ENCODE peak calls at places on chromosome 12, in eight cellular contexts. Y is effector memory CD8-positive, alpha-beta T cell; V is fibroblast of villous mesenchyme; Q is cerebellum; U is cardiac fibroblast; R is retina; D is ELR; H is OCI-LY7. E is an unnamed sample.

GRCh38 chr12:50188280-50188781 is 21.2 kb upstream of the CERS5 start:
- DNase-seq in Y (no peak), V (peak; percentile 71), Q (no peak), U (peak; percentile 59), R (no peak), D (peak; percentile 53), H (no peak), E (no peak)

GRCh38 chr12:24902521-24903304 is 46.2 kb downstream of the BCAT1 start:
- DNase-seq in Y (no peak), V (peak; percentile 41), Q (no peak), U (peak; percentile 41), R (peak; percentile 87), D (peak; percentile 54), H (no peak), E (no peak)

GRCh38 chr12:98595152-98595988 is 1.9 kb downstream of the SLC25A3 start:
- DNase-seq in Y (no peak), V (peak; percentile 71), Q (no peak), U (peak; percentile 76), R (no peak), D (peak; percentile 86), H (no peak), E (no peak)

GRCh38 chr12:57522019-57522886 is at the start of gene MBD6:
- DNase-seq in Y (peak; percentile 87), V (peak; percentile 97), Q (peak; percentile 87), U (peak; percentile 95), R (peak; percentile 89), D (peak; percentile 92), H (peak; percentile 92), E (peak; percentile 100)

GRCh38 chr12:56810918-56811317 is 47.8 kb downstream of the HSD17B6 start:
- DNase-seq in Y (no peak), V (no peak), Q (no peak), U (no peak), R (no peak), D (no peak), H (no peak), E (no peak)

GRCh38 chr12:45878630-45879255 is 111.6 kb downstream of the SCAF11 start:
- DNase-seq in Y (peak; percentile 31), V (peak; percentile 50), Q (no peak), U (peak; percentile 14), R (peak; percentile 17), D (no peak), H (no peak), E (no peak)

GRCh38 chr12:122422769-122423257 is 344 bp upstream of the CLIP1 start:
- DNase-seq in Y (no peak), V (peak; percentile 60), Q (no peak), U (peak; percentile 45), R (peak; percentile 81), D (peak; percentile 81), H (peak; percentile 62), E (peak; percentile 57)

GRCh38 chr12:52342781-52343490 is 21.7 kb upstream of the KRT83 start:
- DNase-seq in Y (no peak), V (no peak), Q (no peak), U (no peak), R (no peak), D (no peak), H (no peak), E (no peak)

GRCh38 chr12:72434989-72435388 is 162.8 kb downstream of the TRHDE start:
- DNase-seq in Y (no peak), V (no peak), Q (no peak), U (no peak), R (no peak), D (no peak), H (no peak), E (no peak)

GRCh38 chr12:118060301-118061010 is 523 bp downstream of the WSB2 start:
- DNase-seq in Y (no peak), V (peak; percentile 54), Q (no peak), U (peak; percentile 45), R (peak; percentile 68), D (peak; percentile 52), H (no peak), E (peak; percentile 20)

GRCh38 chr12:25655702-25656101 is 102.6 kb upstream of the LMNTD1 start:
- DNase-seq in Y (no peak), V (no peak), Q (no peak), U (no peak), R (no peak), D (no peak), H (no peak), E (no peak)

GRCh38 chr12:108441549-108441948 is 73.5 kb upstream of the FICD start:
- DNase-seq in Y (no peak), V (no peak), Q (no peak), U (no peak), R (no peak), D (no peak), H (no peak), E (no peak)

GRCh38 chr12:14167005-14167628 is 185.7 kb upstream of the GRIN2B start:
- DNase-seq in Y (peak; percentile 22), V (peak; percentile 55), Q (peak; percentile 62), U (peak; percentile 64), R (peak; percentile 80), D (peak; percentile 61), H (peak; percentile 72), E (peak; percentile 78)

GRCh38 chr12:54601841-54602240 is 13.4 kb upstream of the PPP1R1A start:
- DNase-seq in Y (no peak), V (no peak), Q (no peak), U (no peak), R (no peak), D (peak; percentile 48), H (no peak), E (peak; percentile 40)

GRCh38 chr12:51082561-51083139 is 746 bp downstream of the CSRNP2 start:
- DNase-seq in Y (peak; percentile 6), V (peak; percentile 59), Q (peak; percentile 38), U (peak; percentile 35), R (peak; percentile 82), D (peak; percentile 60), H (peak; percentile 43), E (peak; percentile 47)

GRCh38 chr12:85568395-85569103 is 267.7 kb downstream of the RASSF9 start:
- DNase-seq in Y (no peak), V (no peak), Q (no peak), U (no peak), R (no peak), D (no peak), H (no peak), E (peak; percentile 92)

GRCh38 chr12:41365653-41366131 is 177.6 kb downstream of the PDZRN4 start:
- DNase-seq in Y (no peak), V (no peak), Q (no peak), U (no peak), R (peak; percentile 13), D (no peak), H (no peak), E (peak; percentile 57)

GRCh38 chr12:97568336-97569180 is 106.0 kb downstream of the RMST start:
- DNase-seq in Y (no peak), V (no peak), Q (no peak), U (no peak), R (no peak), D (no peak), H (no peak), E (no peak)

GRCh38 chr12:4037747-4038312 is 164.6 kb upstream of the PARP11 start:
- DNase-seq in Y (no peak), V (peak; percentile 61), Q (peak; percentile 25), U (peak; percentile 56), R (peak; percentile 61), D (peak; percentile 69), H (no peak), E (peak; percentile 95)

GRCh38 chr12:26090853-26091510 is 33.9 kb downstream of the BHLHE41 start:
- DNase-seq in Y (no peak), V (no peak), Q (no peak), U (no peak), R (no peak), D (peak; percentile 57), H (no peak), E (no peak)

GRCh38 chr12:1853716-1854115 is 33.4 kb downstream of the LRTM2 start:
- DNase-seq in Y (no peak), V (no peak), Q (no peak), U (no peak), R (no peak), D (no peak), H (no peak), E (no peak)

GRCh38 chr12:25796523-25797000 is 161.9 kb upstream of the RASSF8 start:
- DNase-seq in Y (no peak), V (no peak), Q (no peak), U (peak; percentile 71), R (no peak), D (no peak), H (no peak), E (peak; percentile 21)

GRCh38 chr12:93183940-93184663 is 193.6 kb upstream of the NUDT4 start:
- DNase-seq in Y (no peak), V (peak; percentile 16), Q (no peak), U (peak; percentile 84), R (peak; percentile 21), D (no peak), H (peak; percentile 70), E (no peak)

GRCh38 chr12:113467154-113467513 is 4.5 kb downstream of the LHX5 start:
- DNase-seq in Y (no peak), V (no peak), Q (no peak), U (no peak), R (no peak), D (no peak), H (no peak), E (no peak)

GRCh38 chr12:4849024-4849594 is 60.6 kb upstream of the KCNA1 start:
- DNase-seq in Y (peak; percentile 20), V (peak; percentile 42), Q (peak; percentile 64), U (peak; percentile 57), R (no peak), D (peak; percentile 58), H (peak; percentile 53), E (peak; percentile 48)

GRCh38 chr12:24562761-24563392 is 386.0 kb downstream of the BCAT1 start:
- DNase-seq in Y (no peak), V (peak; percentile 81), Q (no peak), U (peak; percentile 38), R (peak; percentile 91), D (peak; percentile 55), H (no peak), E (peak; percentile 56)

GRCh38 chr12:3304436-3305135 is 186.4 kb upstream of the PRMT8 start:
- DNase-seq in Y (no peak), V (peak; percentile 51), Q (no peak), U (peak; percentile 66), R (no peak), D (peak; percentile 96), H (no peak), E (peak; percentile 83)

GRCh38 chr12:63319386-63319785 is 168.4 kb upstream of the AVPR1A start:
- DNase-seq in Y (no peak), V (no peak), Q (no peak), U (no peak), R (no peak), D (peak; percentile 63), H (no peak), E (no peak)